ENCODE peak calls at places on chromosomes 1 and 21, in seven cellular contexts. One of them, this sample, is unnamed.
A peak's percentile ranks its signal among the peaks of the same experiment; 100 is the strongest.

GRCh38 chr1:31135973-31136600 is 70.6 kb upstream of the PUM1 start:
- DNase-seq in K562: no peak
- DNase-seq in body of pancreas: no peak
- DNase-seq in heart left ventricle: no peak
- DNase-seq in HepG2: no peak
- DNase-seq in transverse colon: no peak
- DNase-seq in sigmoid colon: no peak
- DNase-seq in this sample: peak; percentile 1

GRCh38 chr1:36151845-36152203 is 2.5 kb upstream of the TRAPPC3 start:
- DNase-seq in HepG2: no peak
- DNase-seq in K562: no peak
- DNase-seq in transverse colon: peak; percentile 61
- DNase-seq in body of pancreas: no peak
- DNase-seq in heart left ventricle: peak; percentile 48
- DNase-seq in sigmoid colon: no peak
- DNase-seq in this sample: no peak

GRCh38 chr1:1943834-1944570 is 24.9 kb upstream of the TMEM52 start:
- DNase-seq in transverse colon: peak; percentile 54
- DNase-seq in HepG2: peak; percentile 61
- DNase-seq in body of pancreas: peak; percentile 88
- DNase-seq in K562: peak; percentile 83
- DNase-seq in heart left ventricle: no peak
- DNase-seq in sigmoid colon: no peak
- DNase-seq in this sample: no peak

GRCh38 chr1:115463347-115463746 is 125.3 kb upstream of the NGF start:
- DNase-seq in sigmoid colon: no peak
- DNase-seq in K562: no peak
- DNase-seq in HepG2: no peak
- DNase-seq in heart left ventricle: no peak
- DNase-seq in body of pancreas: peak; percentile 42
- DNase-seq in transverse colon: no peak
- DNase-seq in this sample: no peak

GRCh38 chr1:85307987-85308836 is 31.8 kb upstream of the BCL10 start:
- DNase-seq in body of pancreas: peak; percentile 95
- DNase-seq in transverse colon: peak; percentile 88
- DNase-seq in HepG2: peak; percentile 70
- DNase-seq in sigmoid colon: peak; percentile 94
- DNase-seq in K562: peak; percentile 72
- DNase-seq in heart left ventricle: peak; percentile 87
- DNase-seq in this sample: peak; percentile 87

GRCh38 chr1:43134068-43134467 is 38.0 kb downstream of the EBNA1BP2 start:
- DNase-seq in body of pancreas: no peak
- DNase-seq in K562: peak; percentile 31
- DNase-seq in HepG2: peak; percentile 30
- DNase-seq in heart left ventricle: no peak
- DNase-seq in sigmoid colon: no peak
- DNase-seq in transverse colon: no peak
- DNase-seq in this sample: no peak

GRCh38 chr1:244371294-244372141 is 80.2 kb downstream of the ADSS2 start:
- DNase-seq in K562: no peak
- DNase-seq in heart left ventricle: no peak
- DNase-seq in HepG2: no peak
- DNase-seq in body of pancreas: no peak
- DNase-seq in transverse colon: no peak
- DNase-seq in sigmoid colon: no peak
- DNase-seq in this sample: no peak

GRCh38 chr21:42797522-42797921 is 81.8 kb downstream of the WDR4 start:
- DNase-seq in HepG2: no peak
- DNase-seq in heart left ventricle: no peak
- DNase-seq in body of pancreas: no peak
- DNase-seq in transverse colon: no peak
- DNase-seq in K562: no peak
- DNase-seq in sigmoid colon: no peak
- DNase-seq in this sample: no peak

GRCh38 chr1:202184750-202185460 is 8.7 kb upstream of the LGR6 start:
- DNase-seq in body of pancreas: peak; percentile 87
- DNase-seq in K562: peak; percentile 90
- DNase-seq in heart left ventricle: peak; percentile 78
- DNase-seq in HepG2: peak; percentile 74
- DNase-seq in sigmoid colon: peak; percentile 83
- DNase-seq in transverse colon: peak; percentile 86
- DNase-seq in this sample: peak; percentile 85

GRCh38 chr21:41251961-41252642 is 64.5 kb upstream of the FAM3B start:
- DNase-seq in transverse colon: no peak
- DNase-seq in sigmoid colon: no peak
- DNase-seq in K562: no peak
- DNase-seq in body of pancreas: no peak
- DNase-seq in heart left ventricle: no peak
- DNase-seq in HepG2: no peak
- DNase-seq in this sample: no peak

GRCh38 chr1:1123581-1124507 is 8.0 kb upstream of the C1orf159 start:
- DNase-seq in heart left ventricle: peak; percentile 25
- DNase-seq in K562: no peak
- DNase-seq in transverse colon: peak; percentile 8
- DNase-seq in HepG2: no peak
- DNase-seq in body of pancreas: no peak
- DNase-seq in sigmoid colon: no peak
- DNase-seq in this sample: no peak

GRCh38 chr21:43611598-43612369 is 47.5 kb downstream of the HSF2BP start:
- DNase-seq in K562: peak; percentile 68
- DNase-seq in sigmoid colon: peak; percentile 85
- DNase-seq in body of pancreas: peak; percentile 78
- DNase-seq in HepG2: peak; percentile 75
- DNase-seq in transverse colon: peak; percentile 84
- DNase-seq in heart left ventricle: peak; percentile 66
- DNase-seq in this sample: peak; percentile 77

GRCh38 chr1:32111789-32112188 is 3.9 kb downstream of the KPNA6 start:
- DNase-seq in body of pancreas: no peak
- DNase-seq in heart left ventricle: no peak
- DNase-seq in HepG2: no peak
- DNase-seq in K562: no peak
- DNase-seq in transverse colon: no peak
- DNase-seq in sigmoid colon: no peak
- DNase-seq in this sample: no peak

GRCh38 chr1:233998926-233999325 is 94.5 kb downstream of the SLC35F3 start:
- DNase-seq in K562: no peak
- DNase-seq in sigmoid colon: no peak
- DNase-seq in body of pancreas: no peak
- DNase-seq in HepG2: no peak
- DNase-seq in transverse colon: no peak
- DNase-seq in heart left ventricle: no peak
- DNase-seq in this sample: no peak

GRCh38 chr1:99685516-99686180 is 39.7 kb downstream of the PALMD start:
- DNase-seq in heart left ventricle: peak; percentile 85
- DNase-seq in sigmoid colon: peak; percentile 79
- DNase-seq in transverse colon: peak; percentile 68
- DNase-seq in body of pancreas: peak; percentile 81
- DNase-seq in HepG2: peak; percentile 53
- DNase-seq in K562: peak; percentile 42
- DNase-seq in this sample: peak; percentile 91

GRCh38 chr1:161287482-161288054 is 22.2 kb downstream of the MPZ start:
- DNase-seq in K562: no peak
- DNase-seq in transverse colon: no peak
- DNase-seq in body of pancreas: no peak
- DNase-seq in HepG2: peak; percentile 57
- DNase-seq in sigmoid colon: no peak
- DNase-seq in heart left ventricle: no peak
- DNase-seq in this sample: no peak

GRCh38 chr1:167430849-167431242 is 87.5 kb downstream of the CD247 start:
- DNase-seq in HepG2: no peak
- DNase-seq in heart left ventricle: no peak
- DNase-seq in transverse colon: no peak
- DNase-seq in body of pancreas: no peak
- DNase-seq in sigmoid colon: no peak
- DNase-seq in K562: no peak
- DNase-seq in this sample: no peak

GRCh38 chr1:189619682-189620332 is 857.9 kb downstream of the BRINP3 start:
- DNase-seq in sigmoid colon: no peak
- DNase-seq in K562: no peak
- DNase-seq in heart left ventricle: no peak
- DNase-seq in body of pancreas: no peak
- DNase-seq in HepG2: peak; percentile 15
- DNase-seq in transverse colon: no peak
- DNase-seq in this sample: no peak

GRCh38 chr1:34870395-34870794 is 10.8 kb upstream of the SMIM12 start:
- DNase-seq in sigmoid colon: no peak
- DNase-seq in K562: no peak
- DNase-seq in body of pancreas: no peak
- DNase-seq in transverse colon: no peak
- DNase-seq in HepG2: no peak
- DNase-seq in heart left ventricle: no peak
- DNase-seq in this sample: no peak

GRCh38 chr1:15705184-15705566 is 21.1 kb downstream of the PLEKHM2 start:
- DNase-seq in HepG2: no peak
- DNase-seq in heart left ventricle: no peak
- DNase-seq in sigmoid colon: no peak
- DNase-seq in K562: no peak
- DNase-seq in body of pancreas: no peak
- DNase-seq in transverse colon: no peak
- DNase-seq in this sample: no peak

GRCh38 chr1:15704526-15705183 is 20.5 kb downstream of the PLEKHM2 start:
- DNase-seq in K562: no peak
- DNase-seq in sigmoid colon: no peak
- DNase-seq in heart left ventricle: no peak
- DNase-seq in body of pancreas: no peak
- DNase-seq in transverse colon: no peak
- DNase-seq in HepG2: no peak
- DNase-seq in this sample: no peak

GRCh38 chr1:15701784-15702183 is 17.7 kb downstream of the PLEKHM2 start:
- DNase-seq in K562: no peak
- DNase-seq in sigmoid colon: no peak
- DNase-seq in body of pancreas: no peak
- DNase-seq in heart left ventricle: no peak
- DNase-seq in transverse colon: no peak
- DNase-seq in HepG2: no peak
- DNase-seq in this sample: no peak

GRCh38 chr1:15702722-15703550 is 18.8 kb downstream of the PLEKHM2 start:
- DNase-seq in K562: no peak
- DNase-seq in transverse colon: peak; percentile 41
- DNase-seq in HepG2: no peak
- DNase-seq in sigmoid colon: no peak
- DNase-seq in heart left ventricle: peak; percentile 56
- DNase-seq in body of pancreas: peak; percentile 64
- DNase-seq in this sample: peak; percentile 63

DNA sequence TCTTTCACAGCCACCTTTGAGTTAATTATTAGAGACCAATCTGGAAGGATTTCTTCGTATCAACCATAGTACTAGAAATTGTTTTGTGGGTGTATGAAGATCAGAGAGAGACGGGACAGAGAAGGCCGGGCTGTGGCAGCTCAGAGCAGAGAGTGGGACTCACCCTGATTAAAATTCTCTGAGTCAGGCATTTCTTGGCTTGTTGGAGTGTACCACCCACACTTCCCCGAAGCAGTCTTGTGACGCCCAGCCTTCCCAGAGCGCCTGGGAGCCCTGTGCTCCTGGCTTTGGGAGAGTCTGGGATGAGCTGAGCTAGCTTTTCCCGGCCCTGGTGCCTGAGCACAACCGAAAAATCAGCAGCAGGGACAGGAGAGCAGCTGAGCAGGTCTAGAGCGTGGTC is 19.4 kb downstream of the PLEKHM2 start:
- DNase-seq in body of pancreas: peak; percentile 62
- DNase-seq in K562: no peak
- DNase-seq in sigmoid colon: peak; percentile 94
- DNase-seq in transverse colon: peak; percentile 49
- DNase-seq in HepG2: no peak
- DNase-seq in heart left ventricle: peak; percentile 88
- DNase-seq in this sample: no peak
- TF ChIP-seq POLR2A in body of pancreas: peak; percentile 10
- TF ChIP-seq POLR2A in K562: no peak
- TF ChIP-seq POLR2A in sigmoid colon: no peak
- TF ChIP-seq POLR2A in transverse colon: peak; percentile 9
- TF ChIP-seq POLR2A in HepG2: no peak
- TF ChIP-seq POLR2A in heart left ventricle: no peak
- TF ChIP-seq POLR2A in this sample: no peak

GRCh38 chr1:19057182-19057779 is 100.8 kb upstream of the IFFO2 start:
- DNase-seq in body of pancreas: no peak
- DNase-seq in HepG2: no peak
- DNase-seq in K562: peak; percentile 39
- DNase-seq in sigmoid colon: no peak
- DNase-seq in transverse colon: no peak
- DNase-seq in heart left ventricle: no peak
- DNase-seq in this sample: no peak
- TF ChIP-seq CTCF in body of pancreas: no peak
- TF ChIP-seq CTCF in HepG2: peak; percentile 65
- TF ChIP-seq CTCF in K562: peak; percentile 40
- TF ChIP-seq CTCF in sigmoid colon: no peak
- TF ChIP-seq CTCF in transverse colon: no peak
- TF ChIP-seq CTCF in heart left ventricle: no peak
- TF ChIP-seq CTCF in this sample: no peak

GRCh38 chr1:155947741-155948140 is 6.3 kb downstream of the RXFP4 start:
- DNase-seq in transverse colon: no peak
- DNase-seq in body of pancreas: no peak
- DNase-seq in K562: no peak
- DNase-seq in sigmoid colon: peak; percentile 40
- DNase-seq in HepG2: no peak
- DNase-seq in heart left ventricle: no peak
- DNase-seq in this sample: no peak

GRCh38 chr1:155950829-155951228 is 9.4 kb downstream of the RXFP4 start:
- DNase-seq in transverse colon: no peak
- DNase-seq in HepG2: no peak
- DNase-seq in body of pancreas: no peak
- DNase-seq in sigmoid colon: no peak
- DNase-seq in K562: no peak
- DNase-seq in heart left ventricle: no peak
- DNase-seq in this sample: no peak

GRCh38 chr1:155946633-155947219 is 5.3 kb downstream of the RXFP4 start:
- DNase-seq in sigmoid colon: peak; percentile 27
- DNase-seq in HepG2: no peak
- DNase-seq in body of pancreas: no peak
- DNase-seq in heart left ventricle: no peak
- DNase-seq in transverse colon: no peak
- DNase-seq in K562: no peak
- DNase-seq in this sample: no peak

GRCh38 chr1:155944396-155944728 is 2.9 kb downstream of the RXFP4 start:
- DNase-seq in K562: no peak
- DNase-seq in transverse colon: no peak
- DNase-seq in heart left ventricle: no peak
- DNase-seq in body of pancreas: no peak
- DNase-seq in sigmoid colon: no peak
- DNase-seq in HepG2: no peak
- DNase-seq in this sample: no peak

DNA sequence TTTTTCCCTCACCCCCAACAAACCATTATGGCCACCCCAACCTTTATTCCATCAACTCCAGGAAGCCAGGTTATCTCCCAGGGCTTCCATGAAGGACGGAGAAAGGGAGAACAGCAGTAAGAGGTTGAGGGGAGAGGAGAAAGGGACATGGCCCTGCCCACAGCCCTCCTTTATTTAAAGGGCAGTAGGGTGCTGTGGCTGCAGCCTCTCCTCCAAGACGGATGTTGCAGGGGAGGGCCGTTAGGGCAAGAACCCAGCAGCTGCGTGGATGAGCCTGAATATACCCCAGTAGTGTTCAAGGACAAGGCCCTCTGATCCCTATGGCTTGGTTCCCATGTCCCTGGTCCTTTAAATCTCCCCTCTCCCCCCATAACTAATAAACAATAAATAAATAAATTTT is 5.9 kb downstream of the RXFP4 start:
- DNase-seq in heart left ventricle: no peak
- DNase-seq in transverse colon: no peak
- DNase-seq in sigmoid colon: peak; percentile 43
- DNase-seq in HepG2: no peak
- DNase-seq in body of pancreas: no peak
- DNase-seq in K562: no peak
- DNase-seq in this sample: no peak
- H3K36me3 ChIP-seq in heart left ventricle: peaks cover 69% of the 10 kb centered on the region
- H3K36me3 ChIP-seq in transverse colon: peaks cover 53% of the 10 kb centered on the region
- H3K36me3 ChIP-seq in sigmoid colon: peaks cover 24% of the 10 kb centered on the region
- H3K36me3 ChIP-seq in HepG2: peaks cover 44% of the 10 kb centered on the region
- H3K36me3 ChIP-seq in body of pancreas: no peaks in the 10 kb centered on the region
- H3K36me3 ChIP-seq in K562: peaks cover 54% of the 10 kb centered on the region
- H3K36me3 ChIP-seq in this sample: peaks cover 12% of the 10 kb centered on the region

GRCh38 chr1:178047403-178048093 is 46.4 kb upstream of the RASAL2 start:
- DNase-seq in body of pancreas: no peak
- DNase-seq in HepG2: no peak
- DNase-seq in sigmoid colon: no peak
- DNase-seq in K562: no peak
- DNase-seq in transverse colon: no peak
- DNase-seq in heart left ventricle: no peak
- DNase-seq in this sample: no peak
- TF ChIP-seq POLR2A in body of pancreas: no peak
- TF ChIP-seq POLR2A in HepG2: no peak
- TF ChIP-seq POLR2A in sigmoid colon: no peak
- TF ChIP-seq POLR2A in K562: no peak
- TF ChIP-seq POLR2A in transverse colon: no peak
- TF ChIP-seq POLR2A in heart left ventricle: no peak
- TF ChIP-seq POLR2A in this sample: no peak